ENCODE peak calls at places on chromosomes 6 and 20, in four cellular contexts. I is NCI-H1105 treated with DMSO at 0.1 percent for 48 hours, Y is GM23248, N is cardiac fibroblast. T is an unnamed sample.

GRCh38 chr6:37820713-37821069 is 1.2 kb downstream of the ZFAND3 start:
- DNase-seq in Y (peak), N (no peak), I (no peak), T (no peak)

GRCh38 chr6:71681234-71681867 is 205.0 kb upstream of the RIMS1 start:
- DNase-seq in I (no peak), Y (no peak), N (no peak), T (no peak)

GRCh38 chr20:2858591-2858990 is 14.7 kb upstream of the PTPRA start:
- DNase-seq in Y (peak), I (no peak), N (no peak), T (no peak)

GRCh38 chr6:54009052-54009654 is 102.1 kb upstream of the MLIP start:
- DNase-seq in Y (no peak), I (no peak), N (no peak), T (no peak)

GRCh38 chr6:34979218-34979617 is 90.2 kb downstream of the ANKS1A start:
- DNase-seq in Y (no peak), N (no peak), I (no peak), T (no peak)

GRCh38 chr6:26296857-26297648 is 67.9 kb upstream of the BTN3A2 start:
- DNase-seq in I (no peak), Y (peak), N (no peak), T (no peak)

GRCh38 chr6:44651604-44652003 is 264.1 kb downstream of the CDC5L start:
- DNase-seq in Y (no peak), N (no peak), I (no peak), T (no peak)

GRCh38 chr6:37454420-37455125 is 21.6 kb downstream of the CMTR1 start:
- DNase-seq in I (no peak), Y (peak), N (no peak), T (no peak)

GRCh38 chr20:63056236-63057132 is 49.7 kb upstream of the BHLHE23 start:
- DNase-seq in I (peak), N (no peak), Y (peak), T (peak)

GRCh38 chr6:6820688-6821238 is 232.2 kb downstream of the LY86 start:
- DNase-seq in Y (no peak), N (no peak), I (peak), T (no peak)

GRCh38 chr20:10699941-10700340 is 26.1 kb upstream of the JAG1 start:
- DNase-seq in Y (no peak), N (no peak), I (no peak), T (no peak)

GRCh38 chr6:135423649-135424128 is 73.9 kb downstream of the AHI1 start:
- DNase-seq in Y (peak), N (peak), I (peak), T (no peak)

GRCh38 chr6:45625191-45625664 is 247.5 kb upstream of the SUPT3H start:
- DNase-seq in Y (peak), I (no peak), N (peak), T (no peak)

GRCh38 chr20:50381771-50382593 is 128.2 kb upstream of the PTPN1 start:
- DNase-seq in N (no peak), Y (no peak), I (no peak), T (no peak)

GRCh38 chr20:48822879-48823385 is 4.9 kb downstream of the PREX1 start:
- DNase-seq in Y (no peak), I (no peak), N (no peak), T (no peak)

GRCh38 chr6:127300411-127300810 is 33.7 kb downstream of the RNF146 start:
- DNase-seq in I (no peak), Y (peak), N (peak), T (no peak)

GRCh38 chr6:3744211-3744900 is 7.2 kb downstream of the PXDC1 start:
- DNase-seq in I (no peak), Y (peak), N (peak), T (no peak)

GRCh38 chr6:21595951-21596378 is 2.4 kb downstream of the SOX4 start:
- DNase-seq in I (peak), N (no peak), Y (peak), T (no peak)

GRCh38 chr20:17634666-17635319 is 47.2 kb downstream of the RRBP1 start:
- DNase-seq in Y (no peak), N (peak), I (no peak), T (no peak)

GRCh38 chr6:35473075-35473848 is 5.1 kb downstream of the RPL10A start:
- DNase-seq in N (no peak), I (no peak), Y (no peak), T (no peak)

GRCh38 chr6:4402477-4402976 is 267.2 kb upstream of the ECI2 start:
- DNase-seq in N (peak), Y (peak), I (no peak), T (no peak)

GRCh38 chr6:39853604-39854003 is 61.4 kb downstream of the DAAM2 start:
- DNase-seq in Y (no peak), I (no peak), N (no peak), T (no peak)

GRCh38 chr6:132227937-132228336 is 173.3 kb downstream of the MOXD1 start:
- DNase-seq in N (peak), I (no peak), Y (peak), T (no peak)

GRCh38 chr6:136125585-136125984 is 124.5 kb downstream of the MTFR2 start:
- DNase-seq in N (no peak), Y (no peak), I (no peak), T (no peak)

GRCh38 chr6:136775548-136775947 is 16.7 kb downstream of the MAP3K5 start:
- DNase-seq in N (peak), I (no peak), Y (no peak), T (no peak)

GRCh38 chr20:40160151-40160550 is 528.9 kb downstream of the MAFB start:
- DNase-seq in I (peak), Y (peak), N (peak), T (no peak)

GRCh38 chr6:91487729-91488392 is 901.0 kb upstream of the MAP3K7 start:
- DNase-seq in I (no peak), Y (no peak), N (no peak), T (no peak)

GRCh38 chr6:39887692-39888450 is 46.4 kb downstream of the MOCS1 start:
- DNase-seq in N (peak), I (no peak), Y (peak), T (no peak)

T was measured in effector CD4-positive, alpha-beta T cell.